ENCODE peak calls at places on chromosome 11, in ten cellular contexts. Z, I, V, O, N, U, A, R, L and T are unnamed samples.

GRCh38 chr11:82986491-82986890 is 85.0 kb downstream of the DDIAS start:
- DNase-seq in N (no peak), L (no peak), I (no peak), U (no peak), Z (no peak), O (no peak), V (no peak), R (no peak), A (no peak), T (no peak)

GRCh38 chr11:69000831-69001245 is 12.2 kb downstream of the MRGPRF start:
- DNase-seq in U (peak), V (no peak), L (no peak), R (peak), I (no peak), Z (peak), A (peak), O (peak), N (peak), T (no peak)

GRCh38 chr11:106070606-106071005 is 6.5 kb downstream of the KBTBD3 start:
- DNase-seq in L (no peak), A (no peak), I (no peak), U (no peak), R (no peak), Z (peak), V (no peak), O (no peak), N (no peak), T (no peak)

GRCh38 chr11:27319065-27319464 is 44.0 kb downstream of the CCDC34 start:
- DNase-seq in N (peak), L (no peak), U (no peak), O (no peak), Z (no peak), I (no peak), V (no peak), R (no peak), A (no peak), T (peak)

GRCh38 chr11:18203723-18204122 is 31.1 kb downstream of the MRGPRX4 start:
- DNase-seq in V (no peak), R (peak), I (no peak), U (no peak), Z (peak), A (no peak), L (no peak), O (no peak), N (no peak), T (no peak)

GRCh38 chr11:70913715-70914231 is 338.6 kb downstream of the SHANK2 start:
- DNase-seq in N (no peak), Z (no peak), R (peak), O (no peak), I (no peak), U (no peak), V (no peak), L (peak), A (no peak), T (no peak)

GRCh38 chr11:60175860-60176275 is 7.0 kb downstream of the MS4A6A start:
- DNase-seq in I (no peak), L (no peak), Z (no peak), N (no peak), R (no peak), U (no peak), A (no peak), O (no peak), V (no peak), T (no peak)

GRCh38 chr11:60370811-60371297 is 7.5 kb upstream of the MS4A7 start:
- DNase-seq in U (no peak), V (no peak), I (no peak), A (peak), O (no peak), L (no peak), R (no peak), N (no peak), Z (no peak), T (no peak)

GRCh38 chr11:106421673-106422292 is 344.3 kb downstream of the AASDHPPT start:
- DNase-seq in A (no peak), I (no peak), Z (no peak), L (no peak), N (no peak), V (no peak), R (peak), U (no peak), O (no peak), T (no peak)

GRCh38 chr11:32426819-32427615 is 8.3 kb downstream of the WT1 start:
- DNase-seq in U (peak), O (peak), A (no peak), Z (peak), I (no peak), V (no peak), N (no peak), R (peak), L (no peak), T (no peak)

GRCh38 chr11:102986815-102987214 is 31.3 kb upstream of the MMP13 start:
- DNase-seq in O (no peak), V (no peak), N (no peak), Z (peak), U (no peak), A (no peak), R (no peak), L (no peak), I (no peak), T (peak)

GRCh38 chr11:2870955-2871720 is 14.4 kb downstream of the CDKN1C start:
- DNase-seq in I (no peak), A (no peak), U (no peak), Z (no peak), R (peak), O (no peak), L (no peak), V (no peak), N (no peak), T (no peak)

GRCh38 chr11:75440960-75441803 is 8.2 kb upstream of the KLHL35 start:
- DNase-seq in L (no peak), R (no peak), O (no peak), I (no peak), A (no peak), Z (no peak), N (no peak), V (no peak), U (no peak), T (no peak)

GRCh38 chr11:117743121-117743815 is 53.7 kb downstream of the DSCAML1 start:
- DNase-seq in Z (no peak), U (no peak), L (no peak), V (no peak), I (peak), R (no peak), N (no peak), A (no peak), O (no peak), T (no peak)

GRCh38 chr11:12693485-12694181 is 19.4 kb downstream of the TEAD1 start:
- DNase-seq in L (no peak), Z (peak), I (peak), R (no peak), A (peak), O (peak), U (peak), N (peak), V (no peak), T (peak)

GRCh38 chr11:12694182-12694531 is 19.9 kb downstream of the TEAD1 start:
- DNase-seq in U (no peak), R (peak), L (no peak), Z (no peak), I (peak), V (no peak), A (no peak), N (no peak), O (no peak), T (no peak)

GRCh38 chr11:12693075-12693473 is 18.9 kb downstream of the TEAD1 start:
- DNase-seq in R (no peak), L (no peak), N (no peak), A (peak), I (no peak), O (peak), Z (no peak), U (no peak), V (no peak), T (peak)

GRCh38 chr11:12691473-12691872 is 17.3 kb downstream of the TEAD1 start:
- DNase-seq in N (no peak), A (no peak), U (no peak), Z (no peak), I (no peak), R (no peak), O (no peak), V (no peak), L (no peak), T (no peak)

DNA sequence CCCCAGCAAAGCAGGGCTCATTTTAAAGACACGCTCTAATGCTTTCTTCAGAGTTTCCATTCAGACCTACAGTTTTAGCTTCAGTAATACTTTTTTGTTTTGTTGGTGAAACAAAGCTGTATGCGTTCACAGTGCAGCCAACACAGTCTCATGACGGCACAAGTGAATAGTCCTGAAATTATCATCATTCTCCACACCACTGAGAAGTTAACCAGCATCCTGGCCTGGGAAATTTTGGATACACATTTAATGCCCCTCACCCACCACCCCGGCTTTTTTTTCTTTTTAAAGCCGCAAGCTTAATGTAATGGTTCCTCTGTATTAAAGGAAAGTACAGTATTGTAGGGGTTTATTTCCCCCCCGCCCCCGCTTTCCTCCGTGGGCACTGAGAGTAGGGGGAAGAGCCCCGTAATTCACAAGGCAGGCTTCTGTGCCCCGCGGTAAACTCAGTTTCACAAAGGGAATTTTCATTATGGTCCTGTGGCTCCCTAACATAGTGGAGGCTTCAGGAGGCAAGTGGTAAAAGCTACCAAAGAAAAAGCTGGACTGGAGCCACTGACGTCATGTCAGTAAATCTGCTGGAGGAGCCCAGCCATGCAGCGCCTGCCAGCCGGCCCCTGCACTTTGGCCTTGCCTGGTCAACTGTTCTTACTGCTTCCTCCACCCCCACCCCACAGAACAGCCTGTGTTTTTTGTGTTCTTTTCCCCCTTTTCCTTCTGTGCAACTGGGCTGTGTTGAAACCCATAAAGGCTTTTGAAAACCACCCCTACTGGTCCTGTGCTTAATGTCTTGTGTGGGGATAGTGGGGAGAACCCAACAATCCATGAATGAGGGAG is 18.2 kb downstream of the TEAD1 start:
- DNase-seq in U (peak), I (peak), L (no peak), Z (peak), O (peak), N (peak), V (no peak), A (peak), R (no peak), T (peak)
- H3K4me3 ChIP-seq in U (peak), I (no peak), L (no peak), Z (peak), O (peak), N (no peak), V (no peak), A (peak), R (no peak), T (peak)

DNA sequence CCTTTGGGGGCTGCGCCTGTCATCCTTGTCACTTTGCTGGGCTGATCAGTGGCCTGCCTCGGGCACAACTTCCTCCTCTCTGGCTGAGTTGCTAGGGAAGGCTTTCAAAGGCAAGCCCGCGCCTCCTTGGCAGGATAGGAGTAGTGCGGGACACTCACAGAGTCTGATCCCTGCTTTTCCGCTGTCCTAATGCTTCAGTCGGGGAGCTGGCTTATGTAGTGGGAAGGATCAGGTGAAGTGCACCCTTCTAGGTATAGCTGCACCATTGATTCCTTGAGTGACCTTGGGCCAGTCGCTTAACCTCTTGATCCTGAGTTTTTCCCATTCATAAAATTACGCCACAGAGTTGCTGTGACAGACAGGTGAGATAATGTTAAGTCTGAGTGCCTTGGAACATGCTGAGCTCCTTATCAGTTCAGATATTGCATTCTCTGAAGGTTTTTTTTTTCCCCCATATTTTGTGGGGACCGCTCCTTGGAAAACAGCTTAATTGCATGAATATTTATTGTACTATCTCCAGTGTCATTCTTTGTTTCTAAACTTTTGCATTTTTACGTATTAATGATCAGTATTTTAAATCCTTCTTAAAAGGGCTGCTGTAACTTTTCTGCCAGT is 943 bp downstream of the IPO7 start:
- DNase-seq in R (no peak), O (no peak), Z (no peak), A (peak), V (no peak), L (no peak), N (no peak), U (no peak), I (no peak), T (no peak)
- TF ChIP-seq CTCF in R (no peak), O (no peak), Z (no peak), A (no peak), V (no peak), L (no peak), N (no peak), U (no peak), I (no peak), T (no peak)

DNA sequence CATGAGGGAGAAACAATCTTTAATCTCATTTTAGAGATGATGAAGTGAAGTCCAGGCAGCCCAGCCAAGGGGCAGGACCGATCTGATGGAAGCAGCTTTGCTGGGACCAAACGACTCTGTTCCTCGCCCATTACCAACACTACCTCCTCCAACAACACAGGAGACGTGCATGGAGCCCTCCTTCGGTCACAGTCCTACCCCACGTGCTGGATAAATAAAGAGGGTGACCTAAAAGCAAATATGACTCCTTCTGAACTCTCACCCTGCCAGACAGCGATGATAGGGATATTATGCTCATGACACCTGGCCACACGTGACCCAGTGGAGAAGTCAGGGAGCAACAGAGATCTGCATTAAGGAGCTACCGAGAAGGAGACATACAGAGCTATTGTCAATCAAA is 26.0 kb downstream of the SCGB1A1 start:
- DNase-seq in Z (no peak), A (no peak), U (no peak), O (peak), V (no peak), R (no peak), N (no peak), I (no peak), L (no peak), T (no peak)
- H3K4me3 ChIP-seq in Z (peak), A (no peak), U (peak), O (peak), V (peak), R (no peak), N (peak), I (no peak), L (no peak), T (peak)

DNA sequence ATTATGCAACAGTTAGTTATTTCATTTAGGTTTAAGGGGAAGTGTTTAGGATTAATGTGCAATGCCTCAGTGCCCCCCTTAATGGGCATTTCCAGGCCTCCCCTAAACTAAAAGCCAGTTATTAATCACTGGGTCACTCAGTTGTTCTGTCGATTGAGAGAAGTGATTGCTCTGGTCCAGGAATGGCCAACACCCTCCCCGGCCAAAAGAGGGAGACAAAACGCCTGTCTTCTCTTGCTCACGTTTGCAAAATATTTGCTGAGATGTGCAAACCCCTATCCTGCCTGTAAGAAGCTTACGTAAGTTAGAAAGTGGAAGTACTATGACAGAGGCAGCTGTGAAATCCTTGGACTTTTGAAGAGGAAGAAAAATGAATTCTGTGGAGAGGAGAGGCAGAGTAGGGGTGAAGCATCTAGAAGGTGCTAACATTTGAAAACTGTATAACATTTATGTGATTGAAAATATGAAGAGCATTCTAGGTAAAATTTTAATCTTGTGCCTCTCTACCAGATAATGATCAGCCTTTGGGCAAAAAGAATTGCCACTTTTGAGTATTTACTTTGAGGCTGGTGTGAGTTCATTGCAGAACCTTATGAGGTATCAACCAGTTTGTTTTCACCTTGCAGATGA is 37.7 kb downstream of the NTM start:
- DNase-seq in N (peak), U (no peak), O (no peak), A (peak), L (peak), V (no peak), Z (peak), I (no peak), R (peak), T (no peak)
- TF ChIP-seq CTCF in N (peak), U (peak), O (no peak), A (peak), L (peak), V (no peak), Z (peak), I (no peak), R (peak), T (peak)

GRCh38 chr11:628056-628455 is 1.1 kb upstream of the SCT start:
- DNase-seq in I (no peak), R (no peak), A (no peak), Z (no peak), L (no peak), N (no peak), U (peak), V (no peak), O (no peak), T (no peak)

GRCh38 chr11:624705-625635 is at the start of gene CDHR5:
- DNase-seq in O (no peak), I (no peak), A (no peak), N (no peak), V (no peak), U (no peak), Z (no peak), L (no peak), R (no peak), T (no peak)

GRCh38 chr11:627273-627585 is 248 bp upstream of the SCT start:
- DNase-seq in N (no peak), V (no peak), Z (no peak), I (no peak), U (no peak), L (no peak), A (no peak), O (no peak), R (no peak), T (no peak)

GRCh38 chr11:625636-626319 is 1.0 kb upstream of the CDHR5 start:
- DNase-seq in N (no peak), R (no peak), I (no peak), O (no peak), U (peak), Z (no peak), V (no peak), A (no peak), L (no peak), T (no peak)

DNA sequence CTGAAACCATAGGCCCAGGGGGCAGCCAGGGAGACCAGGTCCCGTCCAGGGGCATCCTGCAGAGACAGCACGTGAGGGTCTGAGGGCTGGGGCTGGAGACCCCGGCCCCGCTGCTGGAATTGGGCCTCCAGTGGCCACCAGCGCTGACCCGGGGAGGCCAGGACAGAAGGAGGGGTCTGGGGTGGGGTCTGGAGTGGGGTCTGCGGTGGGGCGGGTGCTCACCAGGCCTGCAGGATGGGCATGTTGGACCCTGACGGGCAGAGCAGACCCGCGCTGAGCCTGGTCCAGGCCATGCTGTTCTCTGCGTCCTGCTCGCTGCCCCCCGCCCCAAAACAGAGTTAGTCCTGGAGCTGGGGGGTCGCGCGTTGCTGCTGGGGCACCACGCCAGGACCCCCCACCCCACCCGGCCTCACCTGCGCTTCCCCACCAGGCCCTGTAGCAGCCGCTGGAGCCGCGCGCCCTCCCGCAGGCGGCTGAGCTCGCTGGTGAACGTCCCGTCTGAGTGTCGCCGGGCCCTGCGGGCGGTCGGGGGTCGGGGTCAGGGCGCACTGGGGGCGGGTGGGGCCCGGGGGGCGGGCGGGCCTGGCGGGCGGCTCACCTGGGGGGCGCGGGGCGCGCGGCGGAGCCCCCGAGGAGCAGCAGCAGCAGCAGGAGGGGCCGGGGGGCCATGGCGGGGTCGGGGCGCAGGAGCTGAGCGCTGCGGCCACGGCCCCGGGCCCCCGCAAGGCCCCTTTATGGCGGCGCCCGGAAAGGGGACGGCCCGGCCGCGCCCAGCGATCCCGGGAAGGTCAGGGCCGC is at the start of gene SCT:
- DNase-seq in A (no peak), R (no peak), U (peak), I (no peak), O (no peak), L (no peak), Z (no peak), N (no peak), V (no peak), T (no peak)
- H3K4me3 ChIP-seq in A (no peak), R (peak), U (no peak), I (no peak), O (no peak), L (peak), Z (no peak), N (no peak), V (no peak), T (no peak)

GRCh38 chr11:63791495-63792167 is 21.6 kb upstream of the SPINDOC start:
- DNase-seq in Z (no peak), V (no peak), U (no peak), N (no peak), I (no peak), L (no peak), O (no peak), R (no peak), A (no peak), T (no peak)

GRCh38 chr11:63795066-63795465 is 18.2 kb upstream of the SPINDOC start:
- DNase-seq in O (no peak), V (no peak), L (no peak), Z (no peak), N (no peak), U (no peak), R (no peak), I (peak), A (no peak), T (no peak)

GRCh38 chr11:63793163-63793562 is 20.1 kb upstream of the SPINDOC start:
- DNase-seq in O (no peak), N (no peak), U (no peak), A (no peak), I (no peak), L (no peak), V (no peak), R (no peak), Z (no peak), T (no peak)
- TF ChIP-seq CTCF in O (no peak), N (no peak), U (no peak), A (no peak), I (no peak), L (no peak), V (no peak), R (no peak), Z (no peak), T (no peak)

GRCh38 chr11:56849250-56849649 is 100.8 kb upstream of the OR9G4 start:
- DNase-seq in N (no peak), Z (no peak), U (no peak), O (no peak), I (no peak), A (no peak), R (no peak), L (no peak), V (no peak), T (no peak)
- H3K4me3 ChIP-seq in N (no peak), Z (no peak), U (no peak), O (no peak), I (no peak), A (no peak), R (no peak), L (no peak), V (no peak), T (no peak)